ENCODE peak calls at places on chromosomes 12 and 14, in four cellular contexts. T is H1, P is K562, A is GM12878. U is an unnamed sample.

GRCh38 chr14:71729581-71729980 is 202.6 kb upstream of the RGS6 start:
- DNase-seq in T (no peak), P (no peak), A (no peak), U (no peak)

GRCh38 chr12:25382311-25383106 is 131.8 kb upstream of the KRAS start:
- DNase-seq in T (no peak), P (no peak), A (no peak), U (no peak)

GRCh38 chr12:64085154-64085553 is 136.9 kb downstream of the KICS2 start:
- DNase-seq in T (no peak), P (no peak), A (no peak), U (no peak)

GRCh38 chr12:116265361-116266128 is 11.9 kb downstream of the MED13L start:
- DNase-seq in T (no peak), P (no peak), A (no peak), U (no peak)

GRCh38 chr12:65935906-65936528 is 111.7 kb downstream of the HMGA2 start:
- DNase-seq in T (no peak), P (no peak), A (no peak), U (no peak)

GRCh38 chr14:64934338-64934939 is 8.1 kb downstream of the GPX2 start:
- DNase-seq in T (no peak), P (no peak), A (no peak), U (no peak)

GRCh38 chr14:68395585-68395984 is 397.3 kb downstream of the ZFP36L1 start:
- DNase-seq in T (no peak), P (no peak), A (no peak), U (no peak)

GRCh38 chr12:22866406-22866805 is 241.4 kb downstream of the ETNK1 start:
- DNase-seq in T (no peak), P (no peak), A (no peak), U (no peak)

GRCh38 chr14:67151082-67151666 is 38.1 kb upstream of the GARIN2 start:
- DNase-seq in T (no peak), P (no peak), A (no peak), U (no peak)

GRCh38 chr12:46832084-46832704 is 6.4 kb upstream of the SLC38A4 start:
- DNase-seq in T (peak; percentile 70), P (no peak), A (no peak), U (no peak)

GRCh38 chr12:92175961-92176360 is 30.3 kb upstream of the BTG1 start:
- DNase-seq in T (no peak), P (no peak), A (no peak), U (no peak)

GRCh38 chr12:107622005-107622404 is 63.6 kb upstream of the PWP1 start:
- DNase-seq in T (peak; percentile 80), P (peak; percentile 71), A (no peak), U (peak; percentile 60)

GRCh38 chr12:51683763-51684357 is 92.8 kb downstream of the SCN8A start:
- DNase-seq in T (no peak), P (no peak), A (no peak), U (no peak)

GRCh38 chr12:101280006-101280505 is at the start of gene UTP20:
- DNase-seq in T (peak; percentile 96), P (peak; percentile 97), A (peak; percentile 67), U (peak; percentile 90)

GRCh38 chr14:52348796-52349195 is 34.7 kb downstream of the PTGER2 start:
- DNase-seq in T (no peak), P (no peak), A (no peak), U (no peak)

GRCh38 chr12:55745361-55746146 is 2.6 kb downstream of the GDF11 start:
- DNase-seq in T (peak; percentile 77), P (peak; percentile 53), A (no peak), U (peak; percentile 79)

GRCh38 chr12:27534060-27534764 is 10.2 kb downstream of the PPFIBP1 start:
- DNase-seq in T (no peak), P (no peak), A (peak; percentile 86), U (no peak)

GRCh38 chr12:107681836-107682820 is 3.5 kb upstream of the PWP1 start:
- DNase-seq in T (no peak), P (no peak), A (no peak), U (no peak)

DNA sequence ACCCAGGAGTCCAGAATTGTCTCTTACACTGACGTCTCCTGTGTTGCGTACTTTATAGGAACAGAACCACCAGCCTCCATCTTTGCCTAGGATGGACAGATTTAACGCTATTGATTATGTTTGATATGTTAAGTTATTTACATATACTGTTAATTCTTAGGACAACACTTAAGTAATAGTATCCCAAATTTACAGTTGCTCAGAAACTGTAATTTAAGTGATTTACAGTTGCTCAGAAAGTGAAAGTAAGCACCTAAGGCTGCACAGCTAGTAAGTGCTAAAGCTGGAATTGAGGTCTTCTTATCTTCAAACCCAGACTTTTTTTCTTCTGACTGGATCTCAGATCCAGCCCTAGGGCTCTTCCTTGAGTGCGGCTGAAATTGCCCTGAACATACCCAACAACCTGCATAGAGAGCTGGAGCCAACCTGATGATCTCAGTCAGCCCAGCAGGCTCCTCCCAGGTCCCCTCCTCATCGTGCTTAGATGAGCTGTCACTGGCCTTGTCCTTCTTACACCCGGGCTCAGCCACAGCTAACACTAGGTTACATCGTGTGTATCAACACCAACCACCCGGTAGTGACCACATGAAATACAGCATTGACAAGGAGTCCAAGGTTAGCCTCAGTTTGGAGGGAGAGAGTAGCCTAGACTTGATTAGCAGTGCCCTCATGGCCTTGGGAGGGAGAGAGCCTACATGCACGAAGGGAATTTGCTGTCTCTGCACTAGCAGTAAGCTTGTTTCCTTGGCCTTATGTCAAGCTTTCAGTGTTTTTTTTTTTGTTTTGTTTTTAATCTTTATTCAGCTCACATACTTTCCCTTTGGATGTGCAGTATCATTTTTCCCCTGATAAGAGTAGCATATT is 111.1 kb upstream of the ARHGAP5 start:
- DNase-seq in T (no peak), P (peak; percentile 44), A (no peak), U (no peak)
- TF ChIP-seq NRF1 in T (no peak), P (no peak), A (no peak), U (no peak)

DNA sequence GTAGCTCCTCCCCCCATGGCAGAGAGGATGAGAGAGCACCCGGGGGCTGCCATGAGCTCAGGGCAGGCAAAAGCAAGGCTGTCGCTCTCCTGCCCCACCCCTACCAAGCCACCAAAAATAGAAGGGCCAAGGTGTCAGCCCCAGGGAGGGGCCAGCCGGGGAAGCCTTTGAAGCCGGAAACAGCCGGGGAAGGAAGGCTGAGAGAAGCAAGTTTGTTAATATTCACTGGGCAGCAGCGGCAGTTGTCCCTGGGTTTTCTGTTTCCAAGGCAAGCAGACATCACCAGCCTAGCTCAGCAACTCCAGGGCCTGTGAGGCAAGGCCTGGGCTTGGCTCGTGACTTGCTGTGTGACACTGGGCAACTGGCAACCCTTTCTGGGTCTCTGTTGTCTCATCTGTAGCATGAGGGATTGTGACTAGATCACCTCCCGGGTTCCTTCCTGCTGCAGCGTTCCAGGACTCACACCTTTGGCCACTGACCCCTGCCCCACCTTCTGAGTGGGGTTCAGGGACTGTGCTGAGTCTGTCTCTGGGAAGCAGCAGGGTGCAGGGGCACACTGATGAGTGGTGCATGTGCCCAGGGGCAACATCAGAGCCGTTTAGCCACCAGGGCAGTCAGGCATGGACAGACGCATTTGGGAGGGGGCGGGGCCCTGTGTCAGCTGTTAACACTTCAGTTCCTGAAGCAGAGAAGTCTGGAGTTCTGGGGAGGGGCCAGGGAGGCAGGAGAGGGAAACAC is 24.3 kb downstream of the SYNDIG1L start:
- DNase-seq in T (peak; percentile 76), P (peak; percentile 16), A (peak; percentile 45), U (peak; percentile 63)
- TF ChIP-seq NRF1 in T (no peak), P (no peak), A (no peak), U (no peak)

GRCh38 chr12:120801146-120801545 is 75.5 kb downstream of the ACADS start:
- DNase-seq in T (no peak), P (no peak), A (no peak), U (no peak)
- TF ChIP-seq NRF1 in T (no peak), P (no peak), A (no peak), U (no peak)

GRCh38 chr12:2864198-2864597 is 7.4 kb upstream of the TEX52 start:
- DNase-seq in T (no peak), P (no peak), A (no peak), U (no peak)

GRCh38 chr12:2868986-2869385 is 8.0 kb downstream of the FOXM1 start:
- DNase-seq in T (no peak), P (no peak), A (no peak), U (no peak)
- TF ChIP-seq NRF1 in T (no peak), P (no peak), A (no peak), U (no peak)

U was measured in SK-N-SH.